ENCODE peak calls at places on chromosomes 5 and 9, in five cellular contexts. P is spleen, G is sigmoid colon, Y is breast epithelium, U is transverse colon. O is an unnamed sample.

GRCh38 chr9:37952731-37953130 is 48.8 kb upstream of the SLC25A51 start:
- DNase-seq in P (no peak), G (no peak), Y (no peak), U (no peak), O (no peak)

GRCh38 chr9:123375725-123376132 is 19.7 kb downstream of the CRB2 start:
- DNase-seq in P (no peak), G (peak; percentile 84), Y (no peak), U (peak; percentile 85), O (no peak)

GRCh38 chr5:148374693-148375360 is 8.9 kb upstream of the FBXO38 start:
- DNase-seq in P (no peak), G (no peak), Y (no peak), U (peak; percentile 29), O (peak; percentile 77)

GRCh38 chr5:142543951-142544753 is 141.7 kb downstream of the FGF1 start:
- DNase-seq in P (no peak), G (no peak), Y (no peak), U (no peak), O (no peak)

GRCh38 chr5:83632874-83633273 is 87.8 kb downstream of the HAPLN1 start:
- DNase-seq in P (no peak), G (no peak), Y (no peak), U (no peak), O (no peak)

GRCh38 chr5:8807636-8808035 is 738.2 kb downstream of the SEMA5A start:
- DNase-seq in P (no peak), G (no peak), Y (no peak), U (no peak), O (no peak)

GRCh38 chr9:35521708-35522107 is 31.8 kb downstream of the RUSC2 start:
- DNase-seq in P (no peak), G (peak; percentile 87), Y (no peak), U (no peak), O (no peak)

GRCh38 chr9:126692759-126693427 is 79.2 kb downstream of the LMX1B start:
- DNase-seq in P (peak; percentile 61), G (peak; percentile 56), Y (no peak), U (no peak), O (no peak)

GRCh38 chr5:1666812-1667588 is 132.6 kb downstream of the MRPL36 start:
- DNase-seq in P (no peak), G (no peak), Y (no peak), U (peak; percentile 37), O (no peak)

GRCh38 chr5:74326571-74327338 is 313.8 kb downstream of the ENC1 start:
- DNase-seq in P (no peak), G (no peak), Y (no peak), U (peak; percentile 51), O (peak; percentile 60)

GRCh38 chr5:169088032-169088726 is 212.8 kb downstream of the SLIT3 start:
- DNase-seq in P (no peak), G (no peak), Y (no peak), U (no peak), O (no peak)

GRCh38 chr9:95131023-95131943 is 186.2 kb downstream of the FANCC start:
- DNase-seq in P (no peak), G (peak; percentile 84), Y (peak; percentile 69), U (peak; percentile 75), O (peak; percentile 54)
- H3K27ac ChIP-seq in P (no peak overlapping the region), G (no peak overlapping the region), Y (no peak overlapping the region), U (peak overlapping the region; percentile 22), O (no peak overlapping the region)

GRCh38 chr5:10762776-10763500 is 1.9 kb upstream of the DAP start:
- DNase-seq in P (peak; percentile 80), G (no peak), Y (no peak), U (no peak), O (peak; percentile 62)
- TF ChIP-seq CTCF in P (no peak), G (no peak), Y (no peak), U (no peak), O (no peak)

GRCh38 chr9:110047955-110048472 is 159.9 kb downstream of the C9orf152 start:
- DNase-seq in P (peak; percentile 86), G (no peak), Y (no peak), U (no peak), O (no peak)
- TF ChIP-seq POLR2AphosphoS5 in P (peak; percentile 43), G (no peak), Y (no peak), U (no peak), O (no peak)

DNA sequence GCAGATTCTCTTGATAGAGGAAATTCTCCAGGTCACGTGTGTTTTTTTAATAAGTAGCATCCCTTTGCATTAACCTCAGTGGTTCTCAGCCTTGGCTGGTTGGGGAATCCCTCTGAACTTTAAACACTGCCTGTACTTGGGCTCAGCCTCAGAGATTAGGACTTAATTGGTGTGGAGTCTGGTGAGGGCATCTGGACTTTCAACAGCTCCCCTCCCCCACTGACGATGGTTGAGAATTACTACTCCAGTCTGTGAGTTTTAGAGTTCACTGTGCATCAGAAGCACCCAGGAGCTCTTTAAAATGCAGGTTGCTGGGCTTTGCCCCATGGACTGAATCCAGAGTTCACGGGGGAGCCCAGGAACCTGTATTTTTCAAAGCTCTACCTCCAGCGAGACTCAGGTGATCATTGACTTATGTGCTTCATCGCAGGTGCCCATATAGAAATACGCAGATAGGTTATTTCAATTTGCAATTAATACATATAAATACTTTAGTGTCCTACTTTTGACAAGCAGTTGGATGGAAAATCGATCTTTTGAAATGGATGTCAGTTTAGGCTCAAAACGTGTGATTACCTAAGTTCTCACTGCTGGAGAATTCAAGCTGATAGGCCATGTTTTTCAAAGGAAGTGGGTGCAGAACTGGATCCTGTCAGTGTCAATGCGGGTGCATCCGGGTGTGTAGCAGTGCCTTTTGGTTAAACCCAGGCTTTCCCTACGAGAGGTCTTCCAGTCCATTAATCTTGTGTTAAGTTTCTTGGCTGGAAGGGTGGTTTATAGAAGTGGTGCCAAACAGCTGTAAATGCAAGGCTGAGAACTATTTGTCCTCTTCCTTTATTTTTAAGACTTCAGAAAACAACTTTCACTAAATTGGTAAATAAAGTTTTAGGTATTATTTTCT is 71.6 kb downstream of the DAPK1 start:
- DNase-seq in P (no peak), G (no peak), Y (no peak), U (no peak), O (no peak)
- H3K27ac ChIP-seq in P (peak overlapping the region; percentile 29), G (peak overlapping the region; percentile 65), Y (peak overlapping the region; percentile 14), U (peak overlapping the region; percentile 66), O (no peak overlapping the region)

O was measured in HL-60.